ENCODE peak calls at places on chromosomes 4 and X, in eight cellular contexts. One of them, this sample, is unnamed.

GRCh38 chr4:76977731-76978350 is 28.3 kb downstream of the SEPTIN11 start:
- DNase-seq in BE2C: no peak
- DNase-seq in NCI-H1092: no peak
- DNase-seq in SJSA1: peak
- DNase-seq in mammary epithelial cell: peak
- DNase-seq in cardiac fibroblast: peak
- DNase-seq in lung microvascular endothelial cell: peak
- DNase-seq in A172: peak
- DNase-seq in this sample: no peak

GRCh38 chrX:8845469-8845868 is 44.3 kb upstream of the FAM9A start:
- DNase-seq in BE2C: no peak
- DNase-seq in NCI-H1092: no peak
- DNase-seq in SJSA1: no peak
- DNase-seq in mammary epithelial cell: no peak
- DNase-seq in cardiac fibroblast: no peak
- DNase-seq in lung microvascular endothelial cell: no peak
- DNase-seq in A172: no peak
- DNase-seq in this sample: no peak

GRCh38 chr4:106160560-106160959 is 155.4 kb downstream of the TBCK start:
- DNase-seq in BE2C: no peak
- DNase-seq in NCI-H1092: no peak
- DNase-seq in SJSA1: no peak
- DNase-seq in mammary epithelial cell: no peak
- DNase-seq in cardiac fibroblast: peak
- DNase-seq in lung microvascular endothelial cell: no peak
- DNase-seq in A172: no peak
- DNase-seq in this sample: no peak

GRCh38 chrX:70033348-70033747 is 16.4 kb downstream of the AWAT2 start:
- DNase-seq in BE2C: peak
- DNase-seq in NCI-H1092: no peak
- DNase-seq in SJSA1: no peak
- DNase-seq in mammary epithelial cell: no peak
- DNase-seq in cardiac fibroblast: peak
- DNase-seq in lung microvascular endothelial cell: peak
- DNase-seq in A172: peak
- DNase-seq in this sample: no peak

GRCh38 chr4:16674133-16674532 is 224.3 kb downstream of the LDB2 start:
- DNase-seq in BE2C: peak
- DNase-seq in NCI-H1092: no peak
- DNase-seq in SJSA1: no peak
- DNase-seq in mammary epithelial cell: no peak
- DNase-seq in cardiac fibroblast: no peak
- DNase-seq in lung microvascular endothelial cell: no peak
- DNase-seq in A172: no peak
- DNase-seq in this sample: no peak

GRCh38 chrX:64994131-64994798 is 18.0 kb upstream of the ZC4H2 start:
- DNase-seq in BE2C: no peak
- DNase-seq in NCI-H1092: no peak
- DNase-seq in SJSA1: no peak
- DNase-seq in mammary epithelial cell: no peak
- DNase-seq in cardiac fibroblast: no peak
- DNase-seq in lung microvascular endothelial cell: no peak
- DNase-seq in A172: no peak
- DNase-seq in this sample: no peak

GRCh38 chrX:2484232-2484631 is 16.5 kb downstream of the DHRSX start:
- DNase-seq in BE2C: no peak
- DNase-seq in NCI-H1092: no peak
- DNase-seq in SJSA1: no peak
- DNase-seq in mammary epithelial cell: no peak
- DNase-seq in cardiac fibroblast: no peak
- DNase-seq in lung microvascular endothelial cell: no peak
- DNase-seq in A172: no peak
- DNase-seq in this sample: no peak

GRCh38 chr4:91243132-91243531 is 1060.6 kb upstream of the GRID2 start:
- DNase-seq in BE2C: no peak
- DNase-seq in NCI-H1092: peak
- DNase-seq in SJSA1: no peak
- DNase-seq in mammary epithelial cell: no peak
- DNase-seq in cardiac fibroblast: no peak
- DNase-seq in lung microvascular endothelial cell: no peak
- DNase-seq in A172: peak
- DNase-seq in this sample: no peak

GRCh38 chrX:133880032-133880443 is 105.4 kb downstream of the GPC3 start:
- DNase-seq in BE2C: no peak
- DNase-seq in NCI-H1092: no peak
- DNase-seq in SJSA1: no peak
- DNase-seq in mammary epithelial cell: no peak
- DNase-seq in cardiac fibroblast: no peak
- DNase-seq in lung microvascular endothelial cell: no peak
- DNase-seq in A172: no peak
- DNase-seq in this sample: no peak

GRCh38 chrX:78747471-78747870 is at the start of gene LPAR4:
- DNase-seq in BE2C: no peak
- DNase-seq in NCI-H1092: no peak
- DNase-seq in SJSA1: peak
- DNase-seq in mammary epithelial cell: no peak
- DNase-seq in cardiac fibroblast: peak
- DNase-seq in lung microvascular endothelial cell: no peak
- DNase-seq in A172: no peak
- DNase-seq in this sample: no peak

GRCh38 chr4:29311231-29311630 is 1408.9 kb upstream of the PCDH7 start:
- DNase-seq in BE2C: no peak
- DNase-seq in NCI-H1092: no peak
- DNase-seq in SJSA1: no peak
- DNase-seq in mammary epithelial cell: no peak
- DNase-seq in cardiac fibroblast: peak
- DNase-seq in lung microvascular endothelial cell: no peak
- DNase-seq in A172: no peak
- DNase-seq in this sample: no peak

GRCh38 chr4:154192585-154192984 is 299.0 kb downstream of the DCHS2 start:
- DNase-seq in BE2C: no peak
- DNase-seq in NCI-H1092: no peak
- DNase-seq in SJSA1: no peak
- DNase-seq in mammary epithelial cell: no peak
- DNase-seq in cardiac fibroblast: no peak
- DNase-seq in lung microvascular endothelial cell: no peak
- DNase-seq in A172: no peak
- DNase-seq in this sample: no peak

GRCh38 chrX:47112316-47112954 is 32.1 kb downstream of the NDUFB11 start:
- DNase-seq in BE2C: no peak
- DNase-seq in NCI-H1092: no peak
- DNase-seq in SJSA1: no peak
- DNase-seq in mammary epithelial cell: peak
- DNase-seq in cardiac fibroblast: no peak
- DNase-seq in lung microvascular endothelial cell: no peak
- DNase-seq in A172: no peak
- DNase-seq in this sample: no peak

GRCh38 chrX:119272882-119273806 is 37.1 kb downstream of the PGRMC1 start:
- DNase-seq in BE2C: no peak
- DNase-seq in NCI-H1092: no peak
- DNase-seq in SJSA1: no peak
- DNase-seq in mammary epithelial cell: no peak
- DNase-seq in cardiac fibroblast: peak
- DNase-seq in lung microvascular endothelial cell: peak
- DNase-seq in A172: no peak
- DNase-seq in this sample: no peak

GRCh38 chr4:83852085-83852451 is 316.2 kb downstream of the GPAT3 start:
- DNase-seq in BE2C: no peak
- DNase-seq in NCI-H1092: no peak
- DNase-seq in SJSA1: peak
- DNase-seq in mammary epithelial cell: peak
- DNase-seq in cardiac fibroblast: peak
- DNase-seq in lung microvascular endothelial cell: peak
- DNase-seq in A172: peak
- DNase-seq in this sample: no peak

GRCh38 chrX:104660092-104660491 is 94.1 kb downstream of the IL1RAPL2 start:
- DNase-seq in BE2C: no peak
- DNase-seq in NCI-H1092: no peak
- DNase-seq in SJSA1: no peak
- DNase-seq in mammary epithelial cell: peak
- DNase-seq in cardiac fibroblast: no peak
- DNase-seq in lung microvascular endothelial cell: no peak
- DNase-seq in A172: no peak
- DNase-seq in this sample: no peak